ENCODE peak calls at places on chromosomes 5 and 9, in six cellular contexts. One of them, this sample, is unnamed.

GRCh38 chr9:116450378-116451139 is 236.5 kb upstream of the TRIM32 start:
- DNase-seq in GM12865: peak
- DNase-seq in cardiac fibroblast: peak
- DNase-seq in fibroblast of pulmonary artery: peak
- DNase-seq in left ventricle myocardium inferior: no peak
- DNase-seq in fibroblast of lung: peak
- DNase-seq in this sample: peak

GRCh38 chr5:150579462-150580400 is 60.7 kb upstream of the SYNPO start:
- DNase-seq in cardiac fibroblast: no peak
- DNase-seq in fibroblast of lung: peak
- DNase-seq in GM12865: no peak
- DNase-seq in left ventricle myocardium inferior: no peak
- DNase-seq in fibroblast of pulmonary artery: no peak
- DNase-seq in this sample: no peak

GRCh38 chr5:75052461-75053285 is at the start of gene GCNT4:
- DNase-seq in fibroblast of lung: peak
- DNase-seq in cardiac fibroblast: peak
- DNase-seq in fibroblast of pulmonary artery: peak
- DNase-seq in GM12865: peak
- DNase-seq in left ventricle myocardium inferior: peak
- DNase-seq in this sample: no peak

GRCh38 chr5:59293700-59294099 is 599.8 kb downstream of the PDE4D start:
- DNase-seq in left ventricle myocardium inferior: no peak
- DNase-seq in GM12865: no peak
- DNase-seq in cardiac fibroblast: no peak
- DNase-seq in fibroblast of lung: peak
- DNase-seq in fibroblast of pulmonary artery: no peak
- DNase-seq in this sample: no peak

GRCh38 chr9:120264528-120264927 is 315.4 kb downstream of the CDK5RAP2 start:
- DNase-seq in fibroblast of lung: no peak
- DNase-seq in GM12865: no peak
- DNase-seq in cardiac fibroblast: no peak
- DNase-seq in left ventricle myocardium inferior: no peak
- DNase-seq in fibroblast of pulmonary artery: no peak
- DNase-seq in this sample: no peak

GRCh38 chr9:34310205-34310604 is 18.9 kb downstream of the KIF24 start:
- DNase-seq in left ventricle myocardium inferior: no peak
- DNase-seq in fibroblast of lung: no peak
- DNase-seq in cardiac fibroblast: no peak
- DNase-seq in GM12865: no peak
- DNase-seq in fibroblast of pulmonary artery: no peak
- DNase-seq in this sample: no peak

GRCh38 chr9:128946945-128947422 is 419 bp downstream of the DOLK start:
- DNase-seq in fibroblast of lung: peak
- DNase-seq in GM12865: peak
- DNase-seq in left ventricle myocardium inferior: no peak
- DNase-seq in fibroblast of pulmonary artery: peak
- DNase-seq in cardiac fibroblast: peak
- DNase-seq in this sample: no peak

GRCh38 chr5:149175346-149176113 is 34.2 kb downstream of the ABLIM3 start:
- DNase-seq in left ventricle myocardium inferior: peak
- DNase-seq in GM12865: no peak
- DNase-seq in fibroblast of lung: no peak
- DNase-seq in fibroblast of pulmonary artery: peak
- DNase-seq in cardiac fibroblast: peak
- DNase-seq in this sample: no peak

GRCh38 chr9:113593682-113594281 is 130.3 kb downstream of the RGS3 start:
- DNase-seq in left ventricle myocardium inferior: peak
- DNase-seq in cardiac fibroblast: peak
- DNase-seq in GM12865: peak
- DNase-seq in fibroblast of lung: peak
- DNase-seq in fibroblast of pulmonary artery: peak
- DNase-seq in this sample: peak

GRCh38 chr5:165881259-165881658 is 2375.8 kb downstream of the MAT2B start:
- DNase-seq in fibroblast of pulmonary artery: no peak
- DNase-seq in GM12865: no peak
- DNase-seq in cardiac fibroblast: no peak
- DNase-seq in left ventricle myocardium inferior: no peak
- DNase-seq in fibroblast of lung: no peak
- DNase-seq in this sample: no peak

GRCh38 chr5:132471006-132471907 is 19.3 kb downstream of the IRF1 start:
- DNase-seq in left ventricle myocardium inferior: no peak
- DNase-seq in GM12865: no peak
- DNase-seq in fibroblast of pulmonary artery: no peak
- DNase-seq in fibroblast of lung: no peak
- DNase-seq in cardiac fibroblast: no peak
- DNase-seq in this sample: no peak

GRCh38 chr9:1231998-1232919 is 182.1 kb downstream of the DMRT2 start:
- DNase-seq in fibroblast of lung: peak
- DNase-seq in GM12865: no peak
- DNase-seq in left ventricle myocardium inferior: peak
- DNase-seq in fibroblast of pulmonary artery: peak
- DNase-seq in cardiac fibroblast: peak
- DNase-seq in this sample: peak

GRCh38 chr9:107597743-107598217 is 108.2 kb upstream of the KLF4 start:
- DNase-seq in fibroblast of pulmonary artery: no peak
- DNase-seq in left ventricle myocardium inferior: no peak
- DNase-seq in fibroblast of lung: no peak
- DNase-seq in GM12865: no peak
- DNase-seq in cardiac fibroblast: no peak
- DNase-seq in this sample: no peak

GRCh38 chr9:212265-212664 is 2.4 kb upstream of the DOCK8 start:
- DNase-seq in GM12865: no peak
- DNase-seq in left ventricle myocardium inferior: no peak
- DNase-seq in cardiac fibroblast: no peak
- DNase-seq in fibroblast of pulmonary artery: no peak
- DNase-seq in fibroblast of lung: no peak
- DNase-seq in this sample: no peak

GRCh38 chr5:98775246-98775961 is 1.9 kb downstream of the RGMB start:
- DNase-seq in cardiac fibroblast: no peak
- DNase-seq in fibroblast of pulmonary artery: no peak
- DNase-seq in fibroblast of lung: no peak
- DNase-seq in left ventricle myocardium inferior: no peak
- DNase-seq in GM12865: no peak
- DNase-seq in this sample: no peak

GRCh38 chr9:70411930-70412677 is 2.4 kb downstream of the KLF9 start:
- DNase-seq in GM12865: peak
- DNase-seq in fibroblast of pulmonary artery: peak
- DNase-seq in cardiac fibroblast: peak
- DNase-seq in fibroblast of lung: peak
- DNase-seq in left ventricle myocardium inferior: peak
- DNase-seq in this sample: no peak

GRCh38 chr5:114116981-114117380 is 244.9 kb upstream of the KCNN2 start:
- DNase-seq in fibroblast of pulmonary artery: no peak
- DNase-seq in cardiac fibroblast: no peak
- DNase-seq in left ventricle myocardium inferior: no peak
- DNase-seq in GM12865: no peak
- DNase-seq in fibroblast of lung: no peak
- DNase-seq in this sample: no peak

GRCh38 chr5:80185095-80185494 is 70.8 kb downstream of the SERINC5 start:
- DNase-seq in fibroblast of lung: no peak
- DNase-seq in cardiac fibroblast: no peak
- DNase-seq in GM12865: no peak
- DNase-seq in fibroblast of pulmonary artery: no peak
- DNase-seq in left ventricle myocardium inferior: no peak
- DNase-seq in this sample: no peak

GRCh38 chr9:124282442-124283231 is 24.9 kb downstream of the NEK6 start:
- DNase-seq in cardiac fibroblast: peak
- DNase-seq in fibroblast of lung: peak
- DNase-seq in left ventricle myocardium inferior: peak
- DNase-seq in GM12865: no peak
- DNase-seq in fibroblast of pulmonary artery: peak
- DNase-seq in this sample: no peak

GRCh38 chr5:176638437-176638836 is 8.0 kb downstream of the EIF4E1B start:
- DNase-seq in fibroblast of lung: no peak
- DNase-seq in fibroblast of pulmonary artery: no peak
- DNase-seq in left ventricle myocardium inferior: no peak
- DNase-seq in cardiac fibroblast: no peak
- DNase-seq in GM12865: no peak
- DNase-seq in this sample: no peak

GRCh38 chr9:98372077-98372812 is 116.8 kb upstream of the TBC1D2 start:
- DNase-seq in fibroblast of pulmonary artery: no peak
- DNase-seq in fibroblast of lung: no peak
- DNase-seq in GM12865: no peak
- DNase-seq in cardiac fibroblast: no peak
- DNase-seq in left ventricle myocardium inferior: no peak
- DNase-seq in this sample: no peak

GRCh38 chr9:83655433-83655832 is 32.5 kb downstream of the IDNK start:
- DNase-seq in fibroblast of pulmonary artery: no peak
- DNase-seq in left ventricle myocardium inferior: no peak
- DNase-seq in fibroblast of lung: no peak
- DNase-seq in GM12865: no peak
- DNase-seq in cardiac fibroblast: no peak
- DNase-seq in this sample: no peak

GRCh38 chr9:16417749-16418148 is 452.7 kb downstream of the BNC2 start:
- DNase-seq in fibroblast of lung: peak
- DNase-seq in left ventricle myocardium inferior: no peak
- DNase-seq in GM12865: no peak
- DNase-seq in cardiac fibroblast: no peak
- DNase-seq in fibroblast of pulmonary artery: no peak
- DNase-seq in this sample: no peak

GRCh38 chr9:33142531-33142930 is 24.6 kb downstream of the B4GALT1 start:
- DNase-seq in fibroblast of pulmonary artery: no peak
- DNase-seq in fibroblast of lung: no peak
- DNase-seq in cardiac fibroblast: no peak
- DNase-seq in GM12865: peak
- DNase-seq in left ventricle myocardium inferior: no peak
- DNase-seq in this sample: no peak

GRCh38 chr9:33139421-33140228 is 27.5 kb downstream of the B4GALT1 start:
- DNase-seq in GM12865: no peak
- DNase-seq in left ventricle myocardium inferior: peak
- DNase-seq in fibroblast of lung: peak
- DNase-seq in fibroblast of pulmonary artery: peak
- DNase-seq in cardiac fibroblast: peak
- DNase-seq in this sample: peak

GRCh38 chr9:33140406-33141360 is 26.5 kb downstream of the B4GALT1 start:
- DNase-seq in fibroblast of lung: no peak
- DNase-seq in GM12865: peak
- DNase-seq in left ventricle myocardium inferior: no peak
- DNase-seq in fibroblast of pulmonary artery: no peak
- DNase-seq in cardiac fibroblast: peak
- DNase-seq in this sample: no peak

GRCh38 chr9:33146298-33146697 is 20.8 kb downstream of the B4GALT1 start:
- DNase-seq in GM12865: no peak
- DNase-seq in fibroblast of lung: no peak
- DNase-seq in cardiac fibroblast: no peak
- DNase-seq in left ventricle myocardium inferior: no peak
- DNase-seq in fibroblast of pulmonary artery: no peak
- DNase-seq in this sample: no peak

DNA sequence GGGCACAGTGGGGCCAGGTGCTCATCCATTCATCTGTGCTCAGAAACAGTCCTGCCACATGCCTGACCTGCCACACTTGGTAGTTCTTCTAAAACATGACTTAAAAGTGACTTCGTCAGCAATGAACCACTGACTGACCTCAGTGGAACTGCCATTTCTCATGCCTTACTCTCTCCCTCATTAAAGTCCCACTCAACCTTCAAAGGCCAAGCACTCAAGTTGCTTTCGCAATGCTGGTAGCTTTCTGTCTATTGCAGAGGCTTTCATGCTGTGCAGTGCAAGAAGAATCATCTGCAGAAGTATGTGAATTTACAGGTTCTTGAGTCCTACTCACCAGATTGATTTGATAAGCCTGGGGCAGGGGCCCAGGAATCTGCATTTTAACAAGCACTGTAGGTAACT is 23.9 kb downstream of the B4GALT1 start:
- DNase-seq in fibroblast of pulmonary artery: peak
- DNase-seq in left ventricle myocardium inferior: no peak
- DNase-seq in fibroblast of lung: peak
- DNase-seq in cardiac fibroblast: peak
- DNase-seq in GM12865: peak
- DNase-seq in this sample: no peak
- H3K4me3 ChIP-seq in fibroblast of pulmonary artery: no peak
- H3K4me3 ChIP-seq in left ventricle myocardium inferior: no peak
- H3K4me3 ChIP-seq in fibroblast of lung: no peak
- H3K4me3 ChIP-seq in cardiac fibroblast: no peak
- H3K4me3 ChIP-seq in GM12865: no peak
- H3K4me3 ChIP-seq in this sample: no peak

DNA sequence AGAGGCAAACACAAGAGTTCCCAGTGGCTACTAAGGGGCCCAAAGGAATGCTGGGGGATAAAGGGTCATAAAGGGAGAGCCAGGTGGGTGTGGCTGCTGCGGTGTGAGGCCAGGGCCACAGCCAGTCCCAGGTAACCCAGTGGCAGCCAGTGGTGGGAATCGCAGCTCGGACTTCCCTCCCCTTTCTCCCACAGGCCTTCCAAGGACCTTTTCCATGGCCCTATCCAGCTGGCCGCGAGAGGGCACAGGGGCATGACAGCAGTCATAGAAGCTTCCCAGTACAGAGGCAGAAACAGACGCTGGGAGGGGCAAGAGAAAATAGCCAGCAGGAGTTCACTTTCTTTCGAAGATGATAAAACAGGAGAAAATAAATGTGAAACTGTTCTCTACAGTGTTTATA is 257.6 kb downstream of the SEMA5A start:
- DNase-seq in GM12865: no peak
- DNase-seq in fibroblast of lung: no peak
- DNase-seq in fibroblast of pulmonary artery: no peak
- DNase-seq in left ventricle myocardium inferior: peak
- DNase-seq in cardiac fibroblast: no peak
- DNase-seq in this sample: no peak
- TF ChIP-seq CTCF in GM12865: no peak
- TF ChIP-seq CTCF in fibroblast of lung: peak
- TF ChIP-seq CTCF in fibroblast of pulmonary artery: no peak
- TF ChIP-seq CTCF in left ventricle myocardium inferior: peak
- TF ChIP-seq CTCF in cardiac fibroblast: peak
- TF ChIP-seq CTCF in this sample: no peak

GRCh38 chr5:56155992-56156584 is 77.0 kb downstream of the ANKRD55 start:
- DNase-seq in left ventricle myocardium inferior: no peak
- DNase-seq in GM12865: peak
- DNase-seq in fibroblast of pulmonary artery: no peak
- DNase-seq in fibroblast of lung: no peak
- DNase-seq in cardiac fibroblast: no peak
- DNase-seq in this sample: no peak
- H3K4me3 ChIP-seq in left ventricle myocardium inferior: no peak
- H3K4me3 ChIP-seq in GM12865: no peak
- H3K4me3 ChIP-seq in fibroblast of pulmonary artery: no peak
- H3K4me3 ChIP-seq in fibroblast of lung: no peak
- H3K4me3 ChIP-seq in cardiac fibroblast: no peak
- H3K4me3 ChIP-seq in this sample: no peak

DNA sequence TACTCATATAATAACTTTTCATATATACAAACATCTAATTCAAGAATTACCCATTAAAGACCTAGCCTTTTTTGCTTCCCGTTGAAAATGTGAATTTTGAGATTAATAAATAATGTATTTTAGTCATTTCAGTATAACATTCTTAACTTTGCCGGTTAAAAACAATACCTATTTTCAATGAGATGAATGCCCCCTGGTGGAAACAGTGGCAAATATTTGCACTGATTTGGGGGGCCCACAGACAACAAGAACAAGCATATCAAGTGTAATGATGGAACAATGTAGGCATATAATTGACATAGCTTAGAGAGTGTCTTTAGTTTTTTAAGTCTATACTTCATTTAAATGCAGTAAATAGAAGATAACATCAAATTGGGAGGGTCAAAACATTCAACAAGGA is 111.9 kb downstream of the NTRK2 start:
- DNase-seq in fibroblast of lung: peak
- DNase-seq in fibroblast of pulmonary artery: peak
- DNase-seq in GM12865: peak
- DNase-seq in left ventricle myocardium inferior: no peak
- DNase-seq in cardiac fibroblast: peak
- DNase-seq in this sample: no peak
- TF ChIP-seq CTCF in fibroblast of lung: peak
- TF ChIP-seq CTCF in fibroblast of pulmonary artery: peak
- TF ChIP-seq CTCF in GM12865: peak
- TF ChIP-seq CTCF in left ventricle myocardium inferior: peak
- TF ChIP-seq CTCF in cardiac fibroblast: peak
- TF ChIP-seq CTCF in this sample: peak

GRCh38 chr5:6766558-6767191 is 53.4 kb downstream of the TENT4A start:
- DNase-seq in fibroblast of pulmonary artery: peak
- DNase-seq in GM12865: peak
- DNase-seq in fibroblast of lung: peak
- DNase-seq in left ventricle myocardium inferior: peak
- DNase-seq in cardiac fibroblast: peak
- DNase-seq in this sample: peak
- H3K4me3 ChIP-seq in fibroblast of pulmonary artery: no peak
- H3K4me3 ChIP-seq in GM12865: no peak
- H3K4me3 ChIP-seq in fibroblast of lung: no peak
- H3K4me3 ChIP-seq in left ventricle myocardium inferior: peak
- H3K4me3 ChIP-seq in cardiac fibroblast: no peak
- H3K4me3 ChIP-seq in this sample: no peak

This sample was measured in retinal pigment epithelial cell.